ENCODE peak calls at places on chromosomes 3 and 15, in ten cellular contexts. D, R, X, G, Z, I, V, L, B and C are unnamed samples.

GRCh38 chr15:79157631-79158592 is 67.3 kb upstream of the RASGRF1 start:
- DNase-seq in B (no peak), Z (no peak), R (no peak), D (no peak), G (no peak), V (no peak), L (no peak), X (peak), I (no peak), C (no peak)

GRCh38 chr15:55277116-55277564 is 12.5 kb downstream of the RAB27A start:
- DNase-seq in G (no peak), I (no peak), Z (peak), R (no peak), D (no peak), B (peak), L (no peak), X (no peak), V (no peak), C (peak)

GRCh38 chr3:182795383-182795782 is 2.1 kb downstream of the ATP11B start:
- DNase-seq in D (no peak), B (no peak), L (no peak), X (no peak), V (no peak), I (no peak), Z (no peak), G (no peak), R (no peak), C (peak)

GRCh38 chr3:177440456-177441105 is 243.3 kb upstream of the TBL1XR1 start:
- DNase-seq in D (no peak), B (no peak), G (no peak), X (no peak), Z (no peak), I (no peak), L (no peak), R (no peak), V (no peak), C (no peak)

GRCh38 chr3:183551930-183552329 is 3.6 kb downstream of the KLHL6 start:
- DNase-seq in I (no peak), L (no peak), B (no peak), V (no peak), Z (no peak), X (no peak), D (no peak), R (no peak), G (no peak), C (no peak)

GRCh38 chr3:111362286-111363009 is 179.5 kb upstream of the CD96 start:
- DNase-seq in X (no peak), B (no peak), G (no peak), V (no peak), L (no peak), R (no peak), I (no peak), D (no peak), Z (no peak), C (no peak)

GRCh38 chr15:50506121-50506520 is 40.3 kb downstream of the USP50 start:
- DNase-seq in L (no peak), V (no peak), G (no peak), I (no peak), B (no peak), D (no peak), X (peak), Z (no peak), R (no peak), C (no peak)

GRCh38 chr3:119331661-119332060 is 37.5 kb downstream of the ARHGAP31 start:
- DNase-seq in B (no peak), I (no peak), R (no peak), L (no peak), V (no peak), Z (peak), D (no peak), G (no peak), X (no peak), C (no peak)

GRCh38 chr3:30628931-30629590 is 22.7 kb downstream of the TGFBR2 start:
- DNase-seq in X (no peak), B (no peak), G (no peak), Z (no peak), I (no peak), R (no peak), D (no peak), V (no peak), L (peak), C (peak)

GRCh38 chr3:31917303-31917903 is 63.7 kb downstream of the OSBPL10 start:
- DNase-seq in X (no peak), B (peak), I (no peak), D (no peak), V (no peak), Z (no peak), L (no peak), G (no peak), R (no peak), C (no peak)

GRCh38 chr3:106068795-106069194 is 200.0 kb upstream of the CBLB start:
- DNase-seq in I (peak), R (no peak), Z (peak), D (no peak), B (no peak), X (peak), L (no peak), V (no peak), G (no peak), C (no peak)

GRCh38 chr3:153379516-153379915 is 217.5 kb downstream of the RAP2B start:
- DNase-seq in D (no peak), X (no peak), G (no peak), B (no peak), I (no peak), L (no peak), R (no peak), V (no peak), Z (peak), C (no peak)

GRCh38 chr15:82239685-82240391 is 22.7 kb downstream of the EFL1 start:
- DNase-seq in G (no peak), R (no peak), X (no peak), B (no peak), I (no peak), Z (no peak), L (no peak), D (no peak), V (no peak), C (no peak)

GRCh38 chr15:47516576-47517371 is 200.5 kb upstream of the SEMA6D start:
- DNase-seq in G (no peak), B (no peak), I (no peak), V (no peak), D (no peak), R (no peak), X (no peak), Z (peak), L (no peak), C (no peak)

GRCh38 chr3:151431940-151432339 is 28.9 kb downstream of the IGSF10 start:
- DNase-seq in L (no peak), D (no peak), B (no peak), Z (peak), G (no peak), I (no peak), R (no peak), V (no peak), X (no peak), C (peak)

GRCh38 chr3:4570840-4571621 is 77.9 kb downstream of the ITPR1 start:
- DNase-seq in G (no peak), R (no peak), I (no peak), V (no peak), X (peak), Z (no peak), L (no peak), B (no peak), D (no peak), C (no peak)

GRCh38 chr3:122977645-122978466 is 49.7 kb downstream of the SEMA5B start:
- DNase-seq in R (peak), X (no peak), B (no peak), I (no peak), G (no peak), V (no peak), Z (peak), L (peak), D (peak), C (no peak)

GRCh38 chr3:49165771-49166751 is at the start of gene CCDC71:
- DNase-seq in G (peak), X (peak), D (peak), L (peak), Z (peak), R (peak), I (peak), V (no peak), B (peak), C (peak)

GRCh38 chr3:185400340-185400667 is 37.4 kb downstream of the MAP3K13 start:
- DNase-seq in L (no peak), R (no peak), D (no peak), B (no peak), G (no peak), X (peak), Z (peak), I (no peak), V (no peak), C (no peak)

GRCh38 chr15:75024102-75024636 is 779 bp downstream of the PPCDC start:
- DNase-seq in Z (peak), X (peak), R (no peak), B (no peak), I (peak), G (no peak), V (no peak), D (no peak), L (peak), C (peak)

GRCh38 chr15:25717116-25717755 is 145.9 kb downstream of the ATP10A start:
- DNase-seq in D (no peak), L (no peak), X (no peak), V (no peak), B (peak), I (no peak), G (peak), R (no peak), Z (peak), C (no peak)

GRCh38 chr15:38053244-38053643 is 118.8 kb downstream of the TMCO5A start:
- DNase-seq in V (no peak), X (no peak), D (no peak), Z (no peak), I (no peak), R (no peak), B (no peak), L (no peak), G (no peak), C (no peak)

GRCh38 chr3:33278106-33278672 is 947 bp downstream of the FBXL2 start:
- DNase-seq in V (no peak), Z (no peak), L (peak), I (no peak), R (no peak), G (no peak), X (peak), D (no peak), B (no peak), C (no peak)

GRCh38 chr3:123405021-123405420 is 43.9 kb downstream of the ADCY5 start:
- DNase-seq in G (no peak), V (no peak), Z (no peak), R (peak), X (no peak), L (no peak), D (no peak), B (no peak), I (no peak), C (no peak)

GRCh38 chr15:89155656-89156055 is 65.7 kb downstream of the RLBP1 start:
- DNase-seq in X (peak), G (no peak), D (no peak), R (peak), B (no peak), Z (no peak), V (peak), I (no peak), L (no peak), C (no peak)

GRCh38 chr3:100882571-100882981 is 110.6 kb downstream of the ABI3BP start:
- DNase-seq in X (no peak), G (no peak), D (no peak), Z (peak), I (no peak), R (no peak), L (no peak), B (no peak), V (no peak), C (no peak)

GRCh38 chr3:71376911-71377310 is 206.6 kb downstream of the FOXP1 start:
- DNase-seq in I (no peak), R (no peak), X (no peak), Z (no peak), V (no peak), L (no peak), D (no peak), G (no peak), B (no peak), C (no peak)

GRCh38 chr3:11145888-11146287 is 8.4 kb upstream of the HRH1 start:
- DNase-seq in B (no peak), I (no peak), D (no peak), R (no peak), L (no peak), Z (peak), V (no peak), X (no peak), G (no peak), C (no peak)

GRCh38 chr15:31486506-31486905 is 159.9 kb downstream of the KLF13 start:
- DNase-seq in B (no peak), Z (no peak), L (no peak), X (no peak), V (no peak), D (no peak), I (no peak), G (no peak), R (no peak), C (no peak)

GRCh38 chr3:195175476-195176337 is 95.3 kb downstream of the XXYLT1 start:
- DNase-seq in B (no peak), L (no peak), D (no peak), G (no peak), X (no peak), V (no peak), I (no peak), Z (no peak), R (no peak), C (no peak)

GRCh38 chr3:190721330-190721729 is 141.2 kb downstream of the GMNC start:
- DNase-seq in V (no peak), R (no peak), D (no peak), I (no peak), L (no peak), G (no peak), X (no peak), Z (no peak), B (peak), C (no peak)
- TF ChIP-seq CTCF in V (no peak), R (no peak), D (no peak), I (no peak), L (no peak), G (no peak), X (no peak), Z (no peak), B (no peak), C (no peak)

GRCh38 chr3:15795563-15796308 is 2.0 kb downstream of the ANKRD28 start:
- DNase-seq in B (no peak), D (no peak), G (no peak), L (no peak), R (no peak), Z (peak), I (no peak), V (no peak), X (no peak), C (peak)
- TF ChIP-seq POLR2A in B (no peak), D (no peak), G (no peak), L (no peak), R (no peak), Z (peak), I (no peak), V (peak), X (no peak), C (no peak)

GRCh38 chr3:188926741-188927650 is 244.8 kb upstream of the TPRG1 start:
- DNase-seq in L (no peak), R (no peak), B (no peak), G (no peak), V (no peak), I (no peak), Z (peak), X (no peak), D (no peak), C (no peak)

GRCh38 chr3:188927971-188928370 is 243.8 kb upstream of the TPRG1 start:
- DNase-seq in I (no peak), V (no peak), R (no peak), Z (no peak), D (no peak), X (no peak), B (no peak), L (no peak), G (no peak), C (no peak)

GRCh38 chr3:188926141-188926540 is 245.6 kb upstream of the TPRG1 start:
- DNase-seq in V (no peak), I (no peak), R (no peak), Z (peak), D (no peak), L (no peak), G (no peak), B (no peak), X (no peak), C (no peak)

GRCh38 chr3:188931531-188931930 is 240.2 kb upstream of the TPRG1 start:
- DNase-seq in L (no peak), D (no peak), V (no peak), G (no peak), Z (no peak), R (no peak), X (no peak), B (no peak), I (no peak), C (no peak)

GRCh38 chr3:188929138-188929537 is 242.6 kb upstream of the TPRG1 start:
- DNase-seq in X (peak), Z (no peak), R (no peak), G (no peak), D (no peak), V (no peak), L (peak), B (no peak), I (no peak), C (no peak)
- TF ChIP-seq CTCF in X (no peak), Z (no peak), R (no peak), G (no peak), D (no peak), V (no peak), L (no peak), B (no peak), I (no peak), C (no peak)

DNA sequence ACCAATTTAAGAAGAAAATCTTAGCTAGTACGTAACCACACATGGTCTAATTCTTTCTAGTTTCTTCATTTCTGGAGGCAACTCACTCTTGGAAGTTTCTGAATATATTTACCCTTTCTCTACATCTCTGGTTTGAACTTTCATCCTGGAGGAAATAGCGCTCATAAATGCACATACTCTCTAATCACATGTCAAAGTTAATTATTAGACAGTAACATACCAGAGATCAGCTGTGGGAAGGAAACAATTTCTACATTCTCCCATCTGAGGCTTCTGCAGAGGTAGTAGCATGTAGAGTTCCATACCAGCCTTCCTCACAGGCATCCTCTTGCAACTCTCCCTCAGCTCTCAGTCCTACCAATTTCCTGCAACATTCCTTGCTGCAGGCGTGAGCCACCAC is 132.5 kb downstream of the RBPMS2 start:
- DNase-seq in V (no peak), B (no peak), X (no peak), Z (no peak), G (no peak), I (no peak), D (no peak), L (no peak), R (no peak), C (no peak)
- TF ChIP-seq POLR2A in V (no peak), B (no peak), X (no peak), Z (no peak), G (no peak), I (no peak), D (no peak), L (no peak), R (no peak), C (no peak)

DNA sequence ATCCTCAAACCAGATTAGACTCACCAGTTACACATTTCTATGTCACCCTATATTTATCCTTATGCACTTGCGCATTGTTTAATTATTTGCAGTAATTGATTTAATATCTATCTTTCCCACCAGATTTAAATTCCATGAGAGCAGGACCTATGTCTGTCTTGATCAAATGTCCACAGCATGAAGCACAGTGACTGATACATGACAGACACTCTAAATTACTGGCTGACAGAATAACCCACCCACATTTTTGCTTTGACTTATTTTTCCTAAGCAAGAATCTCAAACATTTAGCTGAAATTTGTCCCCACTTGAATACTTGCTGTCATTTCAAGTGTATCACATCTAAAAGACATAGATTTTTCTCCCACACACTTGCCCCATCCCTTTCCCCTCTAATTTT is 7.5 kb downstream of the CD200R1 start:
- DNase-seq in B (no peak), I (no peak), L (no peak), D (no peak), Z (no peak), G (no peak), V (no peak), R (no peak), X (no peak), C (no peak)
- TF ChIP-seq CTCF in B (no peak), I (no peak), L (no peak), D (no peak), Z (no peak), G (no peak), V (no peak), R (no peak), X (no peak), C (no peak)

DNA sequence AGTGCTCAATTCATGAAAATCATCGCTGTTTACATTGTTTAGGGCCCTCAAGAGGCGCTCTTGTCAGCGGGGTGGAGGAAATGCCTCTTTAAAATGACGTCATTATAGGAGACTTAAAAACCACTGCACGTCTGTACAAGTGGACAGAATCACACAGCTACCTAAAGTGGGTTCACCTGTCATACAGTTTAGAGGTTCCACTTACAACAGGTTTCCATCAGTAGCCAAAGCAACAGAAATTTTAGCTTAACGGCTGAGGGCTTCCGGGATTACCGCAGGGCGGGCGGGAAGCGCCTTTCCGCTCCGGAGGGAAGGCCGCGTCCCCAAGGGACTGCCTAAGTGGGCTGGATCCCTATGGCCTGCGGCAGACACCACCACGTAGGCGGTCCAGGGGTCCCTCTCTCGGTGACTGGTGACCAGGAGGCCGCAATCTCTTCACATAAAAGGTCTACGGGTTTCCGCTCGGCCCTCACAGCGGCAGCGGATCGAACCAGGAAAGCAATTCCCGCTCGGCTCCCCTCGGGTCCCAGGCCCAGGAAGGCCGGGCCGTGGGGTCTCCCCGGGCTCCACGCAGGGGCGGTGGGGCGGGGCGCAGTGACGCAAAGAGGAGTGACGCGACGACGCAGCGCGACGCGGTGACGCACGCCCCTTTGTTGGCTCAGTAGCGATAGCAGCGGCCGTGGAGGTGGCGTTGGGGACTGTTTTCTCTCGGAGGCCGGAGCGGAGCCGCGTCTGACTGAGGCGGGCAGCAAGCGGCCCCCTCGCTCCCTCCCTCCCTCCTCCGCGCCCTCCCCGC is at the start of gene ARIH1:
- DNase-seq in V (peak), R (peak), I (peak), L (peak), G (peak), D (peak), X (peak), B (peak), Z (peak), C (peak)
- TF ChIP-seq POLR2A in V (peak), R (peak), I (peak), L (peak), G (peak), D (peak), X (peak), B (peak), Z (peak), C (no peak)

GRCh38 chr3:39153977-39154299 is 547 bp upstream of the CSRNP1 start:
- DNase-seq in B (no peak), R (no peak), D (no peak), I (no peak), G (no peak), X (no peak), L (no peak), Z (no peak), V (no peak), C (no peak)
- TF ChIP-seq CTCF in B (no peak), R (no peak), D (no peak), I (no peak), G (no peak), X (no peak), L (no peak), Z (no peak), V (no peak), C (no peak)